ENCODE peak calls at places on chromosome 14, in ten cellular contexts. H is myocyte; U is right atrium auricular region; A is NCI-H1694; P is GDM1; S is stimulated activated naive CD8-positive, alpha-beta T cell treated with anti-CD3 and anti-CD28 coated beads, Interleukin-15, Interleukin-2, amounts not matched to agents 100 U/mL and 50 U/mL, for 24 hours; M is epithelial cell of esophagus; J is NCI-H1417; N is endodermal cell; C is naive thymus-derived CD8-positive, alpha-beta T cell. R is an unnamed sample.

GRCh38 chr14:87805315-87805723 is 187.7 kb downstream of the GALC start:
- DNase-seq in H (no peak), U (no peak), A (peak; percentile 49), P (peak; percentile 1), S (peak; percentile 63), M (peak; percentile 51), J (peak; percentile 22), N (peak; percentile 89), C (peak; percentile 20), R (no peak)

GRCh38 chr14:102776761-102777710 is at the start of gene TRAF3:
- DNase-seq in H (peak; percentile 70), U (no peak), A (no peak), P (peak; percentile 58), S (peak; percentile 85), M (peak; percentile 71), J (peak; percentile 69), N (peak; percentile 74), C (peak; percentile 90), R (peak; percentile 51)

GRCh38 chr14:105914738-105915385 is 388.5 kb downstream of the TMEM121 start:
- DNase-seq in H (no peak), U (no peak), A (peak; percentile 93), P (no peak), S (no peak), M (no peak), J (no peak), N (no peak), C (no peak), R (no peak)

GRCh38 chr14:54317396-54317795 is 79.4 kb upstream of the CDKN3 start:
- DNase-seq in H (no peak), U (no peak), A (no peak), P (no peak), S (no peak), M (no peak), J (no peak), N (no peak), C (no peak), R (peak; percentile 51)

GRCh38 chr14:98219638-98220037 is 1052.4 kb downstream of the BCL11B start:
- DNase-seq in H (no peak), U (no peak), A (no peak), P (no peak), S (no peak), M (no peak), J (no peak), N (no peak), C (no peak), R (no peak)

GRCh38 chr14:94392510-94392935 is 4.1 kb upstream of the SERPINA1 start:
- DNase-seq in H (no peak), U (peak; percentile 68), A (no peak), P (peak; percentile 79), S (peak; percentile 22), M (peak; percentile 78), J (no peak), N (no peak), C (no peak), R (no peak)

GRCh38 chr14:59187802-59188460 is 536 bp upstream of the DAAM1 start:
- DNase-seq in H (no peak), U (peak; percentile 67), A (peak; percentile 71), P (peak; percentile 44), S (peak; percentile 38), M (peak; percentile 19), J (peak; percentile 90), N (no peak), C (peak; percentile 61), R (peak; percentile 5)

GRCh38 chr14:68210729-68211299 is 391.2 kb downstream of the RAD51B start:
- DNase-seq in H (peak; percentile 95), U (no peak), A (no peak), P (peak; percentile 43), S (peak; percentile 32), M (peak; percentile 81), J (no peak), N (no peak), C (peak; percentile 54), R (peak; percentile 98)

GRCh38 chr14:102440392-102440791 is 69.2 kb downstream of the ANKRD9 start:
- DNase-seq in H (no peak), U (no peak), A (no peak), P (no peak), S (no peak), M (no peak), J (no peak), N (no peak), C (no peak), R (no peak)

GRCh38 chr14:99430491-99430890 is 50.2 kb downstream of the SETD3 start:
- DNase-seq in H (no peak), U (no peak), A (no peak), P (no peak), S (peak; percentile 19), M (peak; percentile 28), J (no peak), N (peak; percentile 86), C (no peak), R (no peak)

GRCh38 chr14:85131523-85131922 is 398.4 kb upstream of the FLRT2 start:
- DNase-seq in H (no peak), U (no peak), A (no peak), P (no peak), S (no peak), M (peak; percentile 70), J (peak; percentile 56), N (peak; percentile 85), C (no peak), R (no peak)